ENCODE peak calls at places on chromosomes 7 and 10, in six cellular contexts. One of them, this sample, is unnamed.
A peak's percentile ranks its signal among the peaks of the same experiment; 100 is the strongest.

GRCh38 chr7:19932549-19933249 is 159.3 kb upstream of the TMEM196 start:
- DNase-seq in Peyer's patch: no peak
- DNase-seq in mucosa of descending colon: no peak
- DNase-seq in T-helper 1 cell: no peak
- DNase-seq in NCI-H748 treated with DMSO at 0.1 percent for 48 hours: no peak
- DNase-seq in hepatic stellate cell: no peak
- DNase-seq in this sample: no peak

GRCh38 chr7:128004623-128005022 is 26.6 kb downstream of the LRRC4 start:
- DNase-seq in Peyer's patch: no peak
- DNase-seq in mucosa of descending colon: no peak
- DNase-seq in T-helper 1 cell: no peak
- DNase-seq in NCI-H748 treated with DMSO at 0.1 percent for 48 hours: no peak
- DNase-seq in hepatic stellate cell: no peak
- DNase-seq in this sample: no peak

GRCh38 chr10:62594093-62594520 is 210.4 kb upstream of the ADO start:
- DNase-seq in Peyer's patch: peak; percentile 57
- DNase-seq in mucosa of descending colon: peak; percentile 77
- DNase-seq in T-helper 1 cell: peak; percentile 48
- DNase-seq in NCI-H748 treated with DMSO at 0.1 percent for 48 hours: peak; percentile 18
- DNase-seq in hepatic stellate cell: peak; percentile 42
- DNase-seq in this sample: no peak

GRCh38 chr10:12500406-12501303 is 151.3 kb downstream of the CAMK1D start:
- DNase-seq in Peyer's patch: peak; percentile 3
- DNase-seq in mucosa of descending colon: no peak
- DNase-seq in T-helper 1 cell: no peak
- DNase-seq in NCI-H748 treated with DMSO at 0.1 percent for 48 hours: peak; percentile 73
- DNase-seq in hepatic stellate cell: no peak
- DNase-seq in this sample: no peak

GRCh38 chr7:20350518-20350951 is 19.8 kb downstream of the ITGB8 start:
- DNase-seq in Peyer's patch: no peak
- DNase-seq in mucosa of descending colon: peak; percentile 22
- DNase-seq in T-helper 1 cell: no peak
- DNase-seq in NCI-H748 treated with DMSO at 0.1 percent for 48 hours: no peak
- DNase-seq in hepatic stellate cell: no peak
- DNase-seq in this sample: no peak

GRCh38 chr10:118694848-118695247 is 59.9 kb downstream of the CACUL1 start:
- DNase-seq in Peyer's patch: no peak
- DNase-seq in mucosa of descending colon: no peak
- DNase-seq in T-helper 1 cell: no peak
- DNase-seq in NCI-H748 treated with DMSO at 0.1 percent for 48 hours: no peak
- DNase-seq in hepatic stellate cell: peak; percentile 24
- DNase-seq in this sample: no peak

GRCh38 chr7:18049262-18049661 is 21.6 kb upstream of the PRPS1L1 start:
- DNase-seq in Peyer's patch: no peak
- DNase-seq in mucosa of descending colon: no peak
- DNase-seq in T-helper 1 cell: no peak
- DNase-seq in NCI-H748 treated with DMSO at 0.1 percent for 48 hours: no peak
- DNase-seq in hepatic stellate cell: no peak
- DNase-seq in this sample: no peak

GRCh38 chr10:97065128-97065527 is 120.6 kb downstream of the SLIT1 start:
- DNase-seq in Peyer's patch: no peak
- DNase-seq in mucosa of descending colon: no peak
- DNase-seq in T-helper 1 cell: no peak
- DNase-seq in NCI-H748 treated with DMSO at 0.1 percent for 48 hours: no peak
- DNase-seq in hepatic stellate cell: no peak
- DNase-seq in this sample: peak; percentile 46

GRCh38 chr7:93147358-93147757 is 827 bp downstream of the SAMD9L start:
- DNase-seq in Peyer's patch: peak; percentile 39
- DNase-seq in mucosa of descending colon: peak; percentile 34
- DNase-seq in T-helper 1 cell: peak; percentile 68
- DNase-seq in NCI-H748 treated with DMSO at 0.1 percent for 48 hours: no peak
- DNase-seq in hepatic stellate cell: peak; percentile 21
- DNase-seq in this sample: no peak

GRCh38 chr10:127937915-127938440 is 31.1 kb downstream of the PTPRE start:
- DNase-seq in Peyer's patch: no peak
- DNase-seq in mucosa of descending colon: no peak
- DNase-seq in T-helper 1 cell: no peak
- DNase-seq in NCI-H748 treated with DMSO at 0.1 percent for 48 hours: no peak
- DNase-seq in hepatic stellate cell: no peak
- DNase-seq in this sample: no peak

GRCh38 chr7:154584352-154585252 is 418.3 kb downstream of the PAXIP1 start:
- DNase-seq in Peyer's patch: no peak
- DNase-seq in mucosa of descending colon: no peak
- DNase-seq in T-helper 1 cell: no peak
- DNase-seq in NCI-H748 treated with DMSO at 0.1 percent for 48 hours: no peak
- DNase-seq in hepatic stellate cell: no peak
- DNase-seq in this sample: no peak

GRCh38 chr10:9096288-9096687 is 1041.8 kb downstream of the GATA3 start:
- DNase-seq in Peyer's patch: no peak
- DNase-seq in mucosa of descending colon: no peak
- DNase-seq in T-helper 1 cell: peak; percentile 14
- DNase-seq in NCI-H748 treated with DMSO at 0.1 percent for 48 hours: no peak
- DNase-seq in hepatic stellate cell: no peak
- DNase-seq in this sample: no peak

GRCh38 chr7:121102619-121103018 is 114.1 kb downstream of the CPED1 start:
- DNase-seq in Peyer's patch: no peak
- DNase-seq in mucosa of descending colon: no peak
- DNase-seq in T-helper 1 cell: no peak
- DNase-seq in NCI-H748 treated with DMSO at 0.1 percent for 48 hours: peak; percentile 42
- DNase-seq in hepatic stellate cell: no peak
- DNase-seq in this sample: no peak

GRCh38 chr7:91784469-91784868 is 96.0 kb downstream of the MTERF1 start:
- DNase-seq in Peyer's patch: no peak
- DNase-seq in mucosa of descending colon: no peak
- DNase-seq in T-helper 1 cell: no peak
- DNase-seq in NCI-H748 treated with DMSO at 0.1 percent for 48 hours: peak; percentile 6
- DNase-seq in hepatic stellate cell: peak; percentile 38
- DNase-seq in this sample: peak; percentile 47

GRCh38 chr10:48496831-48497792 is 107.8 kb downstream of the ARHGAP22 start:
- DNase-seq in Peyer's patch: peak; percentile 8
- DNase-seq in mucosa of descending colon: no peak
- DNase-seq in T-helper 1 cell: no peak
- DNase-seq in NCI-H748 treated with DMSO at 0.1 percent for 48 hours: no peak
- DNase-seq in hepatic stellate cell: peak; percentile 84
- DNase-seq in this sample: peak; percentile 95

GRCh38 chr7:96949766-96950165 is 55.6 kb upstream of the DLX6 start:
- DNase-seq in Peyer's patch: no peak
- DNase-seq in mucosa of descending colon: no peak
- DNase-seq in T-helper 1 cell: no peak
- DNase-seq in NCI-H748 treated with DMSO at 0.1 percent for 48 hours: no peak
- DNase-seq in hepatic stellate cell: no peak
- DNase-seq in this sample: peak; percentile 32

GRCh38 chr7:44087914-44088838 is 5.8 kb upstream of the POLM start:
- DNase-seq in Peyer's patch: no peak
- DNase-seq in mucosa of descending colon: peak; percentile 60
- DNase-seq in T-helper 1 cell: no peak
- DNase-seq in NCI-H748 treated with DMSO at 0.1 percent for 48 hours: no peak
- DNase-seq in hepatic stellate cell: peak; percentile 78
- DNase-seq in this sample: peak; percentile 94

GRCh38 chr7:129055861-129056464 is 1.1 kb upstream of the TNPO3 start:
- DNase-seq in Peyer's patch: no peak
- DNase-seq in mucosa of descending colon: peak; percentile 27
- DNase-seq in T-helper 1 cell: no peak
- DNase-seq in NCI-H748 treated with DMSO at 0.1 percent for 48 hours: no peak
- DNase-seq in hepatic stellate cell: no peak
- DNase-seq in this sample: no peak

GRCh38 chr10:72277340-72277995 is 3.7 kb downstream of the DDIT4 start:
- DNase-seq in Peyer's patch: no peak
- DNase-seq in mucosa of descending colon: no peak
- DNase-seq in T-helper 1 cell: no peak
- DNase-seq in NCI-H748 treated with DMSO at 0.1 percent for 48 hours: no peak
- DNase-seq in hepatic stellate cell: no peak
- DNase-seq in this sample: peak; percentile 73

GRCh38 chr7:24825931-24826661 is 68.8 kb upstream of the GSDME start:
- DNase-seq in Peyer's patch: no peak
- DNase-seq in mucosa of descending colon: no peak
- DNase-seq in T-helper 1 cell: no peak
- DNase-seq in NCI-H748 treated with DMSO at 0.1 percent for 48 hours: no peak
- DNase-seq in hepatic stellate cell: peak; percentile 25
- DNase-seq in this sample: no peak

GRCh38 chr10:62382831-62383230 is 8.7 kb downstream of the ZNF365 start:
- DNase-seq in Peyer's patch: no peak
- DNase-seq in mucosa of descending colon: no peak
- DNase-seq in T-helper 1 cell: no peak
- DNase-seq in NCI-H748 treated with DMSO at 0.1 percent for 48 hours: no peak
- DNase-seq in hepatic stellate cell: no peak
- DNase-seq in this sample: no peak

GRCh38 chr10:79444243-79445119 is 943 bp downstream of the ZCCHC24 start:
- DNase-seq in Peyer's patch: peak; percentile 58
- DNase-seq in mucosa of descending colon: peak; percentile 74
- DNase-seq in T-helper 1 cell: peak; percentile 35
- DNase-seq in NCI-H748 treated with DMSO at 0.1 percent for 48 hours: peak; percentile 0
- DNase-seq in hepatic stellate cell: peak; percentile 88
- DNase-seq in this sample: peak; percentile 98

GRCh38 chr10:66455304-66455703 is 470.5 kb upstream of the LRRTM3 start:
- DNase-seq in Peyer's patch: no peak
- DNase-seq in mucosa of descending colon: no peak
- DNase-seq in T-helper 1 cell: no peak
- DNase-seq in NCI-H748 treated with DMSO at 0.1 percent for 48 hours: no peak
- DNase-seq in hepatic stellate cell: no peak
- DNase-seq in this sample: no peak

GRCh38 chr7:24395512-24395911 is 111.5 kb downstream of the NPY start:
- DNase-seq in Peyer's patch: no peak
- DNase-seq in mucosa of descending colon: no peak
- DNase-seq in T-helper 1 cell: no peak
- DNase-seq in NCI-H748 treated with DMSO at 0.1 percent for 48 hours: no peak
- DNase-seq in hepatic stellate cell: no peak
- DNase-seq in this sample: no peak

GRCh38 chr7:147472556-147472955 is 1118.0 kb upstream of the C7orf33 start:
- DNase-seq in Peyer's patch: no peak
- DNase-seq in mucosa of descending colon: no peak
- DNase-seq in T-helper 1 cell: no peak
- DNase-seq in NCI-H748 treated with DMSO at 0.1 percent for 48 hours: no peak
- DNase-seq in hepatic stellate cell: no peak
- DNase-seq in this sample: no peak

GRCh38 chr10:67657775-67658174 is 38.2 kb downstream of the CTNNA3 start:
- DNase-seq in Peyer's patch: no peak
- DNase-seq in mucosa of descending colon: no peak
- DNase-seq in T-helper 1 cell: no peak
- DNase-seq in NCI-H748 treated with DMSO at 0.1 percent for 48 hours: no peak
- DNase-seq in hepatic stellate cell: no peak
- DNase-seq in this sample: no peak

GRCh38 chr10:62638062-62638477 is 166.4 kb upstream of the ADO start:
- DNase-seq in Peyer's patch: peak; percentile 38
- DNase-seq in mucosa of descending colon: no peak
- DNase-seq in T-helper 1 cell: no peak
- DNase-seq in NCI-H748 treated with DMSO at 0.1 percent for 48 hours: no peak
- DNase-seq in hepatic stellate cell: no peak
- DNase-seq in this sample: no peak

GRCh38 chr10:71740069-71740468 is 20.5 kb upstream of the C10orf105 start:
- DNase-seq in Peyer's patch: no peak
- DNase-seq in mucosa of descending colon: peak; percentile 40
- DNase-seq in T-helper 1 cell: no peak
- DNase-seq in NCI-H748 treated with DMSO at 0.1 percent for 48 hours: no peak
- DNase-seq in hepatic stellate cell: peak; percentile 67
- DNase-seq in this sample: peak; percentile 94

GRCh38 chr7:54541941-54542618 is at the start of gene VSTM2A:
- DNase-seq in Peyer's patch: no peak
- DNase-seq in mucosa of descending colon: no peak
- DNase-seq in T-helper 1 cell: no peak
- DNase-seq in NCI-H748 treated with DMSO at 0.1 percent for 48 hours: peak; percentile 83
- DNase-seq in hepatic stellate cell: no peak
- DNase-seq in this sample: peak; percentile 66

GRCh38 chr7:24733414-24734060 is 23.7 kb downstream of the GSDME start:
- DNase-seq in Peyer's patch: peak; percentile 5
- DNase-seq in mucosa of descending colon: no peak
- DNase-seq in T-helper 1 cell: no peak
- DNase-seq in NCI-H748 treated with DMSO at 0.1 percent for 48 hours: no peak
- DNase-seq in hepatic stellate cell: no peak
- DNase-seq in this sample: no peak